ENCODE peak calls at places on chromosomes 4 and X, in seven cellular contexts. E is fibroblast of the aortic adventitia, Z is mucosa of descending colon, D is PC-9, I is uterus, G is Caco-2, F is mammary epithelial cell. R is an unnamed sample.

GRCh38 chr4:77745792-77746191 is 73.4 kb downstream of the CNOT6L start:
- DNase-seq in F (no peak), D (no peak), E (no peak), Z (no peak), I (no peak), G (no peak), R (no peak)

GRCh38 chr4:6052679-6053078 is 34.4 kb upstream of the C4orf50 start:
- DNase-seq in I (no peak), F (no peak), Z (no peak), G (no peak), E (no peak), D (peak), R (no peak)

GRCh38 chrX:154779261-154779660 is 16.6 kb downstream of the DKC1 start:
- DNase-seq in G (no peak), E (peak), F (no peak), D (no peak), I (no peak), Z (no peak), R (peak)

GRCh38 chr4:24922416-24922815 is 9.6 kb upstream of the CCDC149 start:
- DNase-seq in G (no peak), F (no peak), D (no peak), I (no peak), E (peak), Z (no peak), R (no peak)

GRCh38 chr4:80183196-80184052 is 13.9 kb upstream of the PRDM8 start:
- DNase-seq in Z (peak), F (no peak), D (no peak), I (peak), G (no peak), E (no peak), R (peak)

GRCh38 chr4:189533603-189534002 is 407.1 kb upstream of the FRG1 start:
- DNase-seq in D (no peak), F (no peak), Z (no peak), I (no peak), G (no peak), E (peak), R (peak)

GRCh38 chr4:123744664-123745290 is 348.2 kb downstream of the SPRY1 start:
- DNase-seq in E (peak), D (no peak), F (no peak), Z (no peak), I (peak), G (peak), R (no peak)

GRCh38 chr4:15231265-15232091 is 196.4 kb upstream of the C1QTNF7 start:
- DNase-seq in F (peak), E (peak), G (peak), D (peak), I (peak), Z (peak), R (peak)

GRCh38 chrX:132470179-132470578 is 18.7 kb downstream of the MBNL3 start:
- DNase-seq in F (no peak), G (no peak), I (no peak), E (no peak), Z (no peak), D (no peak), R (no peak)

GRCh38 chr4:48681856-48682255 is 98.2 kb downstream of the FRYL start:
- DNase-seq in G (peak), I (no peak), F (peak), Z (no peak), E (peak), D (no peak), R (peak)

GRCh38 chr4:7236847-7237246 is 44.5 kb downstream of the SORCS2 start:
- DNase-seq in G (no peak), E (peak), D (no peak), Z (no peak), F (no peak), I (peak), R (peak)

GRCh38 chr4:38678078-38678477 is 14.1 kb downstream of the KLF3 start:
- DNase-seq in Z (no peak), D (no peak), G (no peak), I (no peak), F (peak), E (peak), R (peak)

GRCh38 chrX:56000169-56000568 is 232.0 kb upstream of the KLF8 start:
- DNase-seq in Z (no peak), E (no peak), G (no peak), F (no peak), I (no peak), D (no peak), R (no peak)

GRCh38 chrX:63506320-63506719 is 155.2 kb upstream of the SPIN4 start:
- DNase-seq in I (no peak), E (peak), G (peak), D (no peak), F (peak), Z (no peak), R (peak)

GRCh38 chr4:76563804-76564468 is 128.9 kb downstream of the SHROOM3 start:
- DNase-seq in Z (no peak), G (no peak), F (no peak), E (peak), D (no peak), I (no peak), R (no peak)

GRCh38 chr4:15956179-15956850 is 6.7 kb downstream of the FGFBP2 start:
- DNase-seq in Z (peak), G (peak), I (peak), F (peak), E (peak), D (peak), R (peak)

GRCh38 chr4:147740176-147740575 is 8.3 kb downstream of the ARHGAP10 start:
- DNase-seq in D (no peak), F (no peak), E (peak), I (no peak), G (no peak), Z (no peak), R (no peak)

GRCh38 chrX:270848-271367 is 10.3 kb upstream of the PLCXD1 start:
- DNase-seq in E (no peak), D (no peak), G (no peak), F (no peak), I (no peak), Z (peak), R (no peak)

GRCh38 chrX:40272786-40273185 is 175.0 kb upstream of the BCOR start:
- DNase-seq in Z (no peak), F (no peak), E (no peak), G (no peak), I (no peak), D (no peak), R (no peak)

GRCh38 chr4:176782794-176783193 is 9.9 kb downstream of the VEGFC start:
- DNase-seq in G (no peak), Z (no peak), E (peak), F (no peak), I (no peak), D (no peak), R (no peak)

GRCh38 chr4:101421393-101421792 is 74.1 kb upstream of the PPP3CA start:
- DNase-seq in E (no peak), I (no peak), D (no peak), G (no peak), F (no peak), Z (no peak), R (peak)

GRCh38 chrX:38999967-39000745 is 198.9 kb downstream of the MID1IP1 start:
- DNase-seq in E (peak), I (no peak), G (no peak), Z (no peak), D (no peak), F (no peak), R (peak)

GRCh38 chrX:70013483-70014222 is 36.1 kb downstream of the AWAT2 start:
- DNase-seq in E (peak), F (no peak), D (no peak), G (no peak), Z (no peak), I (no peak), R (no peak)

GRCh38 chr4:3021627-3022026 is 52.7 kb downstream of the HTT-AS start:
- DNase-seq in G (no peak), F (no peak), E (no peak), Z (no peak), I (no peak), D (no peak), R (no peak)

GRCh38 chrX:46912098-46912672 is at the start of gene JADE3:
- DNase-seq in D (peak), G (peak), F (peak), I (peak), E (peak), Z (peak), R (peak)

GRCh38 chrX:96889726-96890125 is 6.0 kb downstream of the RPA4 start:
- DNase-seq in E (no peak), D (no peak), F (no peak), Z (no peak), I (no peak), G (peak), R (no peak)

GRCh38 chrX:12245650-12246645 is 107.7 kb downstream of the FRMPD4 start:
- DNase-seq in E (peak), I (no peak), Z (no peak), F (peak), G (peak), D (no peak), R (peak)

GRCh38 chr4:181760560-181760959 is 482.6 kb upstream of the TENM3 start:
- DNase-seq in I (no peak), Z (no peak), G (no peak), E (no peak), D (no peak), F (no peak), R (no peak)

DNA sequence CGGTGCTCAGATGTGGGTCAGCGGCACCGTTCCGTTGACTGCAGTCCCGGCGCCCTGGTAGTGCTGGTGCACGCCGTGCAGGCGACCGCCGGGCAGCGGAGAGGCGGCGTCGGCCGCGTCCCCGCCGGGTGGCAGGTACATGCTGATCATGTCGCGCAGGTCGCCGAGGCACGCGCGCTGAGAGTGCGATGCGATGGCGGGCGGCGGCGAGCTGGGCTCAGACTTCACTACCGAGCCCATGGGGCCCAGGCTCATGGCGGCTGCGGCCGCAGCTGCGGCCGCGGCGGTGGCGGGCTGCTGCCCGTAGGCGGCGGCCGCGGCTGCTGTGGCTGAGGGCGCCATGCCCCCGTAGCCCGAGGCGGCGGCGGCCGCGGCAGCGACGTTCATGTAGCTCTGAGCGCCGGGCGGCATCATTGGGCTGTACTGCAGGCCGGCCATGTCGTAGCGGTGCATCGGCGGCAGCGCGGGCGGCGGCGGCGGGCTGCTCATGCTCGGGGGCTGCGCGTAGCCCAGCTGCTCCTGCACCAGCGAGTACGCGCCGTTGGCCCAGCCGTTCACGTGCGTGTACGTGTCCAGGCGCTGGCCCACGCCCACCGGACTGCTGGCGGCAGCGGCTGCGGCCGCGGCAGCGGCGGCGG is 1.0 kb downstream of the SOX3 start:
- DNase-seq in Z (peak), E (peak), D (no peak), G (no peak), I (no peak), F (no peak), R (peak)
- H3K4me3 ChIP-seq in Z (no peak), E (no peak), D (no peak), G (no peak), I (no peak), F (no peak), R (no peak)

GRCh38 chr4:57548856-57549255 is 438.7 kb upstream of the IGFBP7 start:
- DNase-seq in I (no peak), G (no peak), F (no peak), Z (no peak), E (no peak), D (no peak), R (no peak)

GRCh38 chr4:57553695-57554094 is 443.5 kb upstream of the IGFBP7 start:
- DNase-seq in D (no peak), F (no peak), Z (no peak), I (no peak), E (no peak), G (no peak), R (no peak)

GRCh38 chr4:57550143-57550542 is 440.0 kb upstream of the IGFBP7 start:
- DNase-seq in Z (no peak), F (no peak), E (no peak), D (no peak), I (no peak), G (no peak), R (no peak)

DNA sequence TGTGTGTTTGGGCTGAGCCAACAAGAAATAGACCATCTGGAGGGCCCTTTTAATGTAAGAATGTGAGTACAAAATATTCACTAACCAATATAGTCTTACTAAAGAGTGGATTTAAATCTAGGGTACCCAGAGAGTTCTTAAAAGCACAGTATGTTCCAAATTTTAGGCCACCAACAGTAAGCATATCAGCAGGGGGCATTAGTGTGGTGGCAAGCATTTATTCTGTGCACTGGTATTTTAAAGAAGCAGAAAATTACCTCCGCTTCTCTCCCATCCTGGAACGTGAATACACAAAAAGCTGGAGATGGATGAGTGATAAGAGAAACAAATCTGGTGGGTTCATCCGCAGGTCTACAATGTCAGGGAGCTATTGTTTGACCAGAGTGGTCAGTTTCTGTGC is 444.5 kb upstream of the IGFBP7 start:
- DNase-seq in I (no peak), G (no peak), F (no peak), E (no peak), D (no peak), Z (no peak), R (no peak)
- TF ChIP-seq CTCF in I (no peak), G (no peak), F (no peak), E (no peak), D (no peak), Z (no peak), R (no peak)

GRCh38 chr4:185774815-185775684 is 36.9 kb downstream of the SORBS2 start:
- DNase-seq in F (no peak), E (peak), D (peak), Z (no peak), I (no peak), G (no peak), R (peak)

GRCh38 chr4:185774076-185774731 is 37.8 kb downstream of the SORBS2 start:
- DNase-seq in Z (no peak), F (no peak), E (no peak), G (no peak), I (no peak), D (no peak), R (peak)

GRCh38 chr4:185771696-185772390 is 40.2 kb downstream of the SORBS2 start:
- DNase-seq in Z (no peak), I (no peak), D (no peak), G (no peak), F (no peak), E (no peak), R (peak)

GRCh38 chr4:185773419-185773818 is 38.6 kb downstream of the SORBS2 start:
- DNase-seq in D (no peak), F (no peak), E (no peak), G (no peak), I (peak), Z (no peak), R (no peak)

GRCh38 chr4:185772391-185773093 is 39.5 kb downstream of the SORBS2 start:
- DNase-seq in Z (no peak), G (no peak), D (no peak), I (no peak), E (no peak), F (no peak), R (no peak)
- H3K4me3 ChIP-seq in Z (no peak), G (no peak), D (no peak), I (no peak), E (no peak), F (no peak), R (no peak)

GRCh38 chr4:170193496-170193895 is 103.7 kb upstream of the AADAT start:
- DNase-seq in Z (no peak), E (no peak), G (no peak), D (peak), I (no peak), F (peak), R (no peak)

GRCh38 chr4:170202721-170203120 is 113.0 kb upstream of the AADAT start:
- DNase-seq in I (no peak), D (no peak), F (no peak), E (no peak), Z (no peak), G (no peak), R (no peak)

GRCh38 chr4:170198742-170199141 is 109.0 kb upstream of the AADAT start:
- DNase-seq in F (no peak), D (no peak), Z (no peak), E (no peak), G (no peak), I (no peak), R (no peak)
- TF ChIP-seq CTCF in F (peak), D (peak), Z (no peak), E (no peak), G (no peak), I (no peak), R (no peak)

GRCh38 chr4:968621-969394 is 4.6 kb downstream of the DGKQ start:
- DNase-seq in G (no peak), E (no peak), I (no peak), F (no peak), D (no peak), Z (no peak), R (no peak)
- H3K4me3 ChIP-seq in G (no peak), E (no peak), I (no peak), F (no peak), D (no peak), Z (no peak), R (no peak)

GRCh38 chr4:95068401-95068800 is 310.6 kb downstream of the BMPR1B start:
- DNase-seq in Z (no peak), G (no peak), D (no peak), F (no peak), I (no peak), E (peak), R (no peak)

GRCh38 chr4:95066011-95066410 is 308.3 kb downstream of the BMPR1B start:
- DNase-seq in F (peak), E (peak), G (no peak), I (no peak), Z (no peak), D (no peak), R (no peak)

DNA sequence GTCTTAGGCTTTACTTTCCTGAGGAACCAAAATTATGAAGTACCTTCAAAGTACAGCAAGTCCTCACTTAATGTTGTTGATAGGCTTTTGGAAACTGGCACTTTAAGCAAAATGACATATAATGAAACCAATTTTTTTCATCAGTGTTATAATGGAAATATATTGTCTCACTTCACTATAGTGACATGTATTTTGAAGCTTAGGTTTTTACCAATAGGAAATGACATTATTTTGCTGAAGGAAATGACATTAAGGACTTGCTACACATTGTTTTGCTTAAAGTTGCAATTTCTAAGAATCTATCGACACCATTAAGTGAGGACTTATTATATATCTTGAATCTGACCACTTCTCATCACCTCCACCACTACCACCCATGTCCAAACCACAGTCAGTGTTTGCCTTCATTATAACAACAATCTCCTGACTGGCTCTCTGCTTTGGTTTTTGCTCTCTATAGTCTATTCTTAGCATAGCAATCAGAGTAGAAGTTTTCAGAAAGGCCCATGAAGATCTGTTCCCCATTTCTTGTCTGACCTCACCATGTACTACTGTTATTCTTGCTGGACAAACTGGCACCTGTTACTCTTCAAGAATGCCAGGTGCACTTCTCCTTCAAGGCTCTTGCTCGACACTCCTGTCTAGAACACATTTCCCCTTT is 311.2 kb downstream of the BMPR1B start:
- DNase-seq in G (no peak), I (no peak), Z (no peak), F (no peak), E (no peak), D (no peak), R (no peak)
- TF ChIP-seq CTCF in G (no peak), I (no peak), Z (no peak), F (no peak), E (no peak), D (no peak), R (no peak)

GRCh38 chr4:139763668-139764067 is 98.0 kb downstream of the MGST2 start:
- DNase-seq in Z (no peak), I (no peak), E (no peak), F (no peak), D (no peak), G (no peak), R (no peak)

GRCh38 chr4:139763205-139763604 is 97.6 kb downstream of the MGST2 start:
- DNase-seq in D (no peak), F (no peak), I (no peak), G (no peak), Z (no peak), E (no peak), R (no peak)

GRCh38 chr4:139762715-139763114 is 97.1 kb downstream of the MGST2 start:
- DNase-seq in D (no peak), E (peak), Z (no peak), G (no peak), F (no peak), I (no peak), R (no peak)

GRCh38 chr4:139764192-139764591 is 98.6 kb downstream of the MGST2 start:
- DNase-seq in F (no peak), I (no peak), D (no peak), E (no peak), Z (peak), G (no peak), R (no peak)

DNA sequence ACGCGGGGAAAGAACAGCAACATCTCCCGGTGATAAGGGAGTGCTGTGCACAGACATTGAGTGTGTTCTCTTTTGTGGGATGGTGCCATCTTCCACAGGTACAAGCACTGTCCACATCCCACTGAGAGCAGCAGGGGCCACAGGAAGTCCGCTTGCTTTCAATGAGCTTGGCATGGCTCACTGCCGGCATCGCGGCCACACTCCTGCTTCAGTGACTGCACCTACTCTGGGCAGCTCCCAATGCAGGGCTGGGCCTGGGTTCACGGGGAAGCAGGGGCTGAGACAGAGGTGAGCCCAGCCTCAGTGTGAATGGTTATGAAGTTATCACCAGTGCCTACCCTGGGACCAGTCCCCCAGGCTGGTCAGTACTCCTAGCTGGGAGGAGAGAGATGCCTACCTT is 99.1 kb downstream of the MGST2 start:
- DNase-seq in E (no peak), Z (no peak), F (no peak), I (no peak), D (no peak), G (no peak), R (no peak)
- H3K4me3 ChIP-seq in E (no peak), Z (no peak), F (no peak), I (no peak), D (no peak), G (no peak), R (no peak)

R was measured in foreskin fibroblast.